ENCODE peak calls at places on chromosomes 4 and X, in four cellular contexts. One of them, this sample, is unnamed. For H3K36me3, the result is how much of the 10 kb centered on the place peaks cover.

GRCh38 chr4:184437988-184438774 is 36.2 kb downstream of the IRF2 start:
- DNase-seq in body of pancreas: no peak
- DNase-seq in Peyer's patch: no peak
- DNase-seq in CD8-positive, alpha-beta memory T cell: no peak
- DNase-seq in this sample: no peak

GRCh38 chr4:7973545-7973981 is 33.9 kb upstream of the AFAP1 start:
- DNase-seq in body of pancreas: no peak
- DNase-seq in Peyer's patch: no peak
- DNase-seq in CD8-positive, alpha-beta memory T cell: no peak
- DNase-seq in this sample: no peak

GRCh38 chr4:87092389-87093141 is 127.9 kb downstream of the KLHL8 start:
- DNase-seq in body of pancreas: peak
- DNase-seq in Peyer's patch: peak
- DNase-seq in CD8-positive, alpha-beta memory T cell: no peak
- DNase-seq in this sample: no peak

GRCh38 chr4:53654300-53654758 is 63.0 kb upstream of the LNX1 start:
- DNase-seq in body of pancreas: peak
- DNase-seq in Peyer's patch: no peak
- DNase-seq in CD8-positive, alpha-beta memory T cell: no peak
- DNase-seq in this sample: no peak

GRCh38 chr4:17560065-17560673 is 16.8 kb upstream of the LAP3 start:
- DNase-seq in body of pancreas: no peak
- DNase-seq in Peyer's patch: no peak
- DNase-seq in CD8-positive, alpha-beta memory T cell: no peak
- DNase-seq in this sample: no peak

GRCh38 chr4:55634417-55635128 is 1.5 kb downstream of the NMU start:
- DNase-seq in body of pancreas: no peak
- DNase-seq in Peyer's patch: no peak
- DNase-seq in CD8-positive, alpha-beta memory T cell: no peak
- DNase-seq in this sample: no peak

GRCh38 chr4:94798808-94799207 is 41.1 kb downstream of the BMPR1B start:
- DNase-seq in body of pancreas: no peak
- DNase-seq in Peyer's patch: no peak
- DNase-seq in CD8-positive, alpha-beta memory T cell: no peak
- DNase-seq in this sample: no peak

GRCh38 chr4:105650190-105650589 is 58.3 kb downstream of the INTS12 start:
- DNase-seq in body of pancreas: no peak
- DNase-seq in Peyer's patch: no peak
- DNase-seq in CD8-positive, alpha-beta memory T cell: no peak
- DNase-seq in this sample: no peak

GRCh38 chrX:151974336-151975227 is at the start of gene GABRE:
- DNase-seq in body of pancreas: peak
- DNase-seq in Peyer's patch: no peak
- DNase-seq in CD8-positive, alpha-beta memory T cell: no peak
- DNase-seq in this sample: no peak

GRCh38 chr4:166386491-166387367 is 513.7 kb downstream of the TLL1 start:
- DNase-seq in body of pancreas: no peak
- DNase-seq in Peyer's patch: no peak
- DNase-seq in CD8-positive, alpha-beta memory T cell: no peak
- DNase-seq in this sample: no peak

GRCh38 chr4:24104173-24104572 is 214.3 kb upstream of the PPARGC1A start:
- DNase-seq in body of pancreas: no peak
- DNase-seq in Peyer's patch: no peak
- DNase-seq in CD8-positive, alpha-beta memory T cell: no peak
- DNase-seq in this sample: no peak

GRCh38 chrX:44330227-44330626 is 13.2 kb downstream of the EFHC2 start:
- DNase-seq in body of pancreas: no peak
- DNase-seq in Peyer's patch: no peak
- DNase-seq in CD8-positive, alpha-beta memory T cell: no peak
- DNase-seq in this sample: no peak

GRCh38 chr4:105765690-105766407 is 57.3 kb downstream of the GSTCD start:
- DNase-seq in body of pancreas: no peak
- DNase-seq in Peyer's patch: no peak
- DNase-seq in CD8-positive, alpha-beta memory T cell: no peak
- DNase-seq in this sample: no peak

GRCh38 chr4:145736241-145736831 is 56.4 kb downstream of the C4orf51 start:
- DNase-seq in body of pancreas: peak
- DNase-seq in Peyer's patch: no peak
- DNase-seq in CD8-positive, alpha-beta memory T cell: no peak
- DNase-seq in this sample: no peak

GRCh38 chr4:25098964-25099843 is 61.0 kb downstream of the SEPSECS start:
- DNase-seq in body of pancreas: peak
- DNase-seq in Peyer's patch: peak
- DNase-seq in CD8-positive, alpha-beta memory T cell: no peak
- DNase-seq in this sample: no peak

GRCh38 chr4:56723201-56723605 is 42.1 kb upstream of the HOPX start:
- DNase-seq in body of pancreas: no peak
- DNase-seq in Peyer's patch: no peak
- DNase-seq in CD8-positive, alpha-beta memory T cell: no peak
- DNase-seq in this sample: no peak

GRCh38 chr4:140697709-140698560 is 58.2 kb downstream of the TBC1D9 start:
- DNase-seq in body of pancreas: no peak
- DNase-seq in Peyer's patch: no peak
- DNase-seq in CD8-positive, alpha-beta memory T cell: no peak
- DNase-seq in this sample: no peak

GRCh38 chrX:85111347-85111746 is 107.7 kb downstream of the APOOL start:
- DNase-seq in body of pancreas: no peak
- DNase-seq in Peyer's patch: no peak
- DNase-seq in CD8-positive, alpha-beta memory T cell: no peak
- DNase-seq in this sample: no peak

GRCh38 chrX:129581904-129582303 is 41.8 kb downstream of the OCRL start:
- DNase-seq in body of pancreas: no peak
- DNase-seq in Peyer's patch: no peak
- DNase-seq in CD8-positive, alpha-beta memory T cell: no peak
- DNase-seq in this sample: no peak

GRCh38 chr4:184382189-184382846 is 92.0 kb downstream of the IRF2 start:
- DNase-seq in body of pancreas: no peak
- DNase-seq in Peyer's patch: no peak
- DNase-seq in CD8-positive, alpha-beta memory T cell: no peak
- DNase-seq in this sample: no peak

GRCh38 chr4:158722291-158722916 is 792 bp downstream of the PPID start:
- DNase-seq in body of pancreas: no peak
- DNase-seq in Peyer's patch: no peak
- DNase-seq in CD8-positive, alpha-beta memory T cell: no peak
- DNase-seq in this sample: no peak

GRCh38 chr4:158484173-158484885 is 37.4 kb upstream of the RXFP1 start:
- DNase-seq in body of pancreas: no peak
- DNase-seq in Peyer's patch: no peak
- DNase-seq in CD8-positive, alpha-beta memory T cell: no peak
- DNase-seq in this sample: no peak

GRCh38 chr4:36360755-36361154 is 79.3 kb downstream of the DTHD1 start:
- DNase-seq in body of pancreas: no peak
- DNase-seq in Peyer's patch: no peak
- DNase-seq in CD8-positive, alpha-beta memory T cell: no peak
- DNase-seq in this sample: no peak

GRCh38 chr4:11428701-11429571 is at the start of gene HS3ST1:
- DNase-seq in body of pancreas: peak
- DNase-seq in Peyer's patch: peak
- DNase-seq in CD8-positive, alpha-beta memory T cell: no peak
- DNase-seq in this sample: no peak

GRCh38 chrX:153877571-153878261 is 8.3 kb downstream of the L1CAM start:
- DNase-seq in body of pancreas: no peak
- DNase-seq in Peyer's patch: no peak
- DNase-seq in CD8-positive, alpha-beta memory T cell: no peak
- DNase-seq in this sample: no peak

GRCh38 chrX:153880440-153880815 is 5.5 kb downstream of the L1CAM start:
- DNase-seq in body of pancreas: no peak
- DNase-seq in Peyer's patch: no peak
- DNase-seq in CD8-positive, alpha-beta memory T cell: no peak
- DNase-seq in this sample: no peak

GRCh38 chrX:153878285-153878779 is 7.6 kb downstream of the L1CAM start:
- DNase-seq in body of pancreas: no peak
- DNase-seq in Peyer's patch: no peak
- DNase-seq in CD8-positive, alpha-beta memory T cell: no peak
- DNase-seq in this sample: no peak

GRCh38 chrX:153879741-153880439 is 6.1 kb downstream of the L1CAM start:
- DNase-seq in body of pancreas: no peak
- DNase-seq in Peyer's patch: no peak
- DNase-seq in CD8-positive, alpha-beta memory T cell: no peak
- DNase-seq in this sample: no peak

DNA sequence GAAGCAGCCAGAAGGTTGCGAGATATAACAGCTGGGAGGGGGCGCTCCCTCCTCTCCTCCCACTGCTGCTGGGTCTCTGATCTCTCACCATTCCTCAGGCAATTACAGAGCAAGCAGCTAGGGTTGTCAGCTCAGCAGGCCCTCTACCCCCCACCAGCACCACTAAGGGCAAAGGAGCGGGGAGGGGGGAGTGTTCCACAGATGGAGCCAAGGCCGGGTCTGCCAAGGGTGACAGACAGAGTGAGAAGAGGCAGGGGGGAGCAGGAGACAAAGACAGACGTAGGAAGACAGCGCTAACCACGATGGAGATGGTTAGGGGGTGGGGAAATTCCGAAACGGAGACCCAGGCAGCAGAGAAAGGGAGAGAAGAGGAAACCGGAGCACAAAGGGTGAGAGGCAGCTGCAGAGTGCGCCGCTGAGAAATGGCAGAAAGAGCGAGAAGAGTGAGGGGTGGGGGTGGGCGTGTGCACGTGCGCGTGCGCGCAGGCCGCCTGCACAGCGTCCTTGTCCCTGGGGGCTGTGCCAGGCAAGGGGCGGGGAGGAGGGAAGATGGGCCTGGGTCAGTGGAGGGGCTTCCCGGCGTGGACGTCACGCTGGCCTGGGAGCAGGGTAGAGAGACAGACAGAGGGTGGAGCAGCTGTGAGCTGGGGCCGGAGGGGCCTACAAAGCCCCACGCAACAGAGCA is 6.9 kb downstream of the L1CAM start:
- DNase-seq in body of pancreas: no peak
- DNase-seq in Peyer's patch: no peak
- DNase-seq in CD8-positive, alpha-beta memory T cell: no peak
- DNase-seq in this sample: peak
- H3K4me3 ChIP-seq in body of pancreas: no peak
- H3K4me3 ChIP-seq in Peyer's patch: no peak
- H3K4me3 ChIP-seq in CD8-positive, alpha-beta memory T cell: no peak
- H3K4me3 ChIP-seq in this sample: peak

GRCh38 chr4:3107271-3108185 is 33.0 kb downstream of the HTT start:
- DNase-seq in body of pancreas: no peak
- DNase-seq in Peyer's patch: no peak
- DNase-seq in CD8-positive, alpha-beta memory T cell: no peak
- DNase-seq in this sample: no peak

GRCh38 chr4:3111461-3111860 is 37.0 kb downstream of the HTT start:
- DNase-seq in body of pancreas: no peak
- DNase-seq in Peyer's patch: no peak
- DNase-seq in CD8-positive, alpha-beta memory T cell: no peak
- DNase-seq in this sample: no peak

GRCh38 chr4:3112241-3112978 is 37.9 kb downstream of the HTT start:
- DNase-seq in body of pancreas: no peak
- DNase-seq in Peyer's patch: no peak
- DNase-seq in CD8-positive, alpha-beta memory T cell: no peak
- DNase-seq in this sample: no peak

GRCh38 chr4:3106339-3107186 is 32.1 kb downstream of the HTT start:
- DNase-seq in body of pancreas: peak
- DNase-seq in Peyer's patch: peak
- DNase-seq in CD8-positive, alpha-beta memory T cell: peak
- DNase-seq in this sample: no peak

DNA sequence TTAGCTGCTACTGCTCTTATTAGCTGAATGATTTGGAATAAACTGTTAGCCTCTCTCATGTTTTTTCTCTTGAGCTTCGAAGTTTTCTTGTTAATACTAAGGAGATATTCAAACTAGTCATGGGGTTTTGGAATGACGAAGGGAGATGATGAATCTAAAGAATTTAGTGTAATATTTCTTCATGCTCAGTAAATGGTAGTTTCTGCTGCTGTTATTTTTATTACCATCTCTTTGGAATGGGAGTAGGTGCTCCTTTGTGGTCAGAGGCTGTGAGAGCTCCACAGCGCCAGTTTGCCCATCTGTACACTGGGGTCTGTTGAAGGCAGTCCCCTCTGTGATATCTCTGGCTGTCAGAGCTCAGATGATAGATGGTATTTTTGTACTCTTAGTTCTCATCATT is 33.7 kb downstream of the HTT start:
- DNase-seq in body of pancreas: no peak
- DNase-seq in Peyer's patch: no peak
- DNase-seq in CD8-positive, alpha-beta memory T cell: no peak
- DNase-seq in this sample: no peak
- H3K36me3 ChIP-seq in body of pancreas: under half
- H3K36me3 ChIP-seq in Peyer's patch: under half
- H3K36me3 ChIP-seq in CD8-positive, alpha-beta memory T cell: under half
- H3K36me3 ChIP-seq in this sample: under half

DNA sequence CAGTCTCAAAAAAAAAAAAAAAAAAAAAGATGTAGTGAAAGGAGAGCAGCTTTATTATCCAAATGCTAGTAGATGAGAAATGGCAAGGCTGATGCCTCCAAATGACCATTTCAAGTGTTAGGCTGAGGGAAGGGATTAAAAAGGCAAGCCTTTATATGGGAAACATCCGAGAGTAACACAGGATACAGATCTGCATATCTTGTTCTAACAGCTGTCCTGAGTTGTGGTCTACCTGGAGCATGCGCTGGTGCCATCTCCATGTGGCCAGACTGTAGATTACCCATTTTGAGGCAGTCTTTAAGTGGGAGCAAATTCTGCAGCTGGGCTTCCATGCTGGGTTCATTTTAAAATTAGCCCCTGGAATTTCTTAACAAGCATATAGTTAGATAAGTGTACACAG is 26.0 kb upstream of the ELF2 start:
- DNase-seq in body of pancreas: no peak
- DNase-seq in Peyer's patch: no peak
- DNase-seq in CD8-positive, alpha-beta memory T cell: no peak
- DNase-seq in this sample: no peak
- H3K4me3 ChIP-seq in body of pancreas: no peak
- H3K4me3 ChIP-seq in Peyer's patch: no peak
- H3K4me3 ChIP-seq in CD8-positive, alpha-beta memory T cell: no peak
- H3K4me3 ChIP-seq in this sample: no peak

GRCh38 chrX:120534413-120535205 is 26.2 kb downstream of the CUL4B start:
- DNase-seq in body of pancreas: no peak
- DNase-seq in Peyer's patch: no peak
- DNase-seq in CD8-positive, alpha-beta memory T cell: no peak
- DNase-seq in this sample: no peak
- H3K36me3 ChIP-seq in body of pancreas: under half
- H3K36me3 ChIP-seq in Peyer's patch: under half
- H3K36me3 ChIP-seq in CD8-positive, alpha-beta memory T cell: under half
- H3K36me3 ChIP-seq in this sample: half or more

GRCh38 chr4:3871881-3872833 is 106.0 kb downstream of the ADRA2C start:
- DNase-seq in body of pancreas: no peak
- DNase-seq in Peyer's patch: no peak
- DNase-seq in CD8-positive, alpha-beta memory T cell: peak
- DNase-seq in this sample: no peak
- H3K4me3 ChIP-seq in body of pancreas: no peak
- H3K4me3 ChIP-seq in Peyer's patch: no peak
- H3K4me3 ChIP-seq in CD8-positive, alpha-beta memory T cell: no peak
- H3K4me3 ChIP-seq in this sample: peak